ENCODE peak calls at places on chromosomes 4 and X, in eight cellular contexts. One of them, this sample, is unnamed.

GRCh38 chrX:28586891-28587635 is at the start of gene IL1RAPL1:
- DNase-seq in neural progenitor cell: peak; percentile 42
- DNase-seq in GM12878: no peak
- DNase-seq in PC-9: no peak
- DNase-seq in hepatocyte: peak; percentile 52
- DNase-seq in fibroblast of lung: peak; percentile 80
- DNase-seq in endothelial cell of umbilical vein: peak; percentile 78
- DNase-seq in PC-3: peak; percentile 67
- DNase-seq in this sample: peak; percentile 8

GRCh38 chr4:1598641-1599481 is 85.3 kb downstream of the FAM53A start:
- DNase-seq in neural progenitor cell: no peak
- DNase-seq in GM12878: no peak
- DNase-seq in PC-9: no peak
- DNase-seq in hepatocyte: no peak
- DNase-seq in fibroblast of lung: no peak
- DNase-seq in endothelial cell of umbilical vein: no peak
- DNase-seq in PC-3: no peak
- DNase-seq in this sample: no peak

GRCh38 chr4:127782275-127783025 is at the start of gene HSPA4L:
- DNase-seq in neural progenitor cell: peak; percentile 67
- DNase-seq in GM12878: peak; percentile 49
- DNase-seq in PC-9: peak; percentile 23
- DNase-seq in hepatocyte: peak; percentile 47
- DNase-seq in fibroblast of lung: peak; percentile 36
- DNase-seq in endothelial cell of umbilical vein: peak; percentile 89
- DNase-seq in PC-3: peak; percentile 50
- DNase-seq in this sample: no peak

GRCh38 chr4:56220261-56220660 is 167.0 kb downstream of the AASDH start:
- DNase-seq in neural progenitor cell: peak; percentile 38
- DNase-seq in GM12878: no peak
- DNase-seq in PC-9: no peak
- DNase-seq in hepatocyte: no peak
- DNase-seq in fibroblast of lung: peak; percentile 76
- DNase-seq in endothelial cell of umbilical vein: no peak
- DNase-seq in PC-3: no peak
- DNase-seq in this sample: no peak

GRCh38 chr4:77861500-77861899 is 1.1 kb upstream of the MRPL1 start:
- DNase-seq in neural progenitor cell: no peak
- DNase-seq in GM12878: no peak
- DNase-seq in PC-9: no peak
- DNase-seq in hepatocyte: no peak
- DNase-seq in fibroblast of lung: peak; percentile 41
- DNase-seq in endothelial cell of umbilical vein: no peak
- DNase-seq in PC-3: no peak
- DNase-seq in this sample: no peak

GRCh38 chr4:148415500-148415899 is 26.7 kb downstream of the NR3C2 start:
- DNase-seq in neural progenitor cell: peak; percentile 25
- DNase-seq in GM12878: no peak
- DNase-seq in PC-9: no peak
- DNase-seq in hepatocyte: no peak
- DNase-seq in fibroblast of lung: peak; percentile 4
- DNase-seq in endothelial cell of umbilical vein: peak; percentile 57
- DNase-seq in PC-3: peak; percentile 35
- DNase-seq in this sample: no peak

GRCh38 chr4:83771113-83771705 is 235.3 kb downstream of the GPAT3 start:
- DNase-seq in neural progenitor cell: peak; percentile 50
- DNase-seq in GM12878: no peak
- DNase-seq in PC-9: peak; percentile 51
- DNase-seq in hepatocyte: peak; percentile 71
- DNase-seq in fibroblast of lung: peak; percentile 43
- DNase-seq in endothelial cell of umbilical vein: peak; percentile 24
- DNase-seq in PC-3: peak; percentile 42
- DNase-seq in this sample: peak; percentile 25

GRCh38 chr4:71461422-71461821 is 122.6 kb downstream of the SLC4A4 start:
- DNase-seq in neural progenitor cell: no peak
- DNase-seq in GM12878: no peak
- DNase-seq in PC-9: no peak
- DNase-seq in hepatocyte: no peak
- DNase-seq in fibroblast of lung: no peak
- DNase-seq in endothelial cell of umbilical vein: no peak
- DNase-seq in PC-3: no peak
- DNase-seq in this sample: no peak

GRCh38 chrX:19886888-19887531 is 390 bp downstream of the SH3KBP1 start:
- DNase-seq in neural progenitor cell: peak; percentile 42
- DNase-seq in GM12878: no peak
- DNase-seq in PC-9: no peak
- DNase-seq in hepatocyte: no peak
- DNase-seq in fibroblast of lung: peak; percentile 19
- DNase-seq in endothelial cell of umbilical vein: no peak
- DNase-seq in PC-3: peak; percentile 5
- DNase-seq in this sample: no peak

GRCh38 chr4:103934178-103934789 is 214.5 kb upstream of the TACR3 start:
- DNase-seq in neural progenitor cell: peak; percentile 72
- DNase-seq in GM12878: no peak
- DNase-seq in PC-9: no peak
- DNase-seq in hepatocyte: peak; percentile 78
- DNase-seq in fibroblast of lung: peak; percentile 17
- DNase-seq in endothelial cell of umbilical vein: peak; percentile 43
- DNase-seq in PC-3: peak; percentile 65
- DNase-seq in this sample: peak; percentile 25

GRCh38 chrX:151365579-151365978 is 31.4 kb upstream of the VMA21 start:
- DNase-seq in neural progenitor cell: no peak
- DNase-seq in GM12878: no peak
- DNase-seq in PC-9: no peak
- DNase-seq in hepatocyte: no peak
- DNase-seq in fibroblast of lung: no peak
- DNase-seq in endothelial cell of umbilical vein: no peak
- DNase-seq in PC-3: no peak
- DNase-seq in this sample: no peak

GRCh38 chrX:136954930-136955329 is 74.4 kb upstream of the RBMX start:
- DNase-seq in neural progenitor cell: peak; percentile 13
- DNase-seq in GM12878: no peak
- DNase-seq in PC-9: no peak
- DNase-seq in hepatocyte: peak; percentile 21
- DNase-seq in fibroblast of lung: peak; percentile 28
- DNase-seq in endothelial cell of umbilical vein: peak; percentile 30
- DNase-seq in PC-3: peak; percentile 52
- DNase-seq in this sample: peak; percentile 6

GRCh38 chr4:10201356-10202223 is 85.0 kb upstream of the WDR1 start:
- DNase-seq in neural progenitor cell: no peak
- DNase-seq in GM12878: no peak
- DNase-seq in PC-9: no peak
- DNase-seq in hepatocyte: no peak
- DNase-seq in fibroblast of lung: no peak
- DNase-seq in endothelial cell of umbilical vein: no peak
- DNase-seq in PC-3: no peak
- DNase-seq in this sample: peak; percentile 23

DNA sequence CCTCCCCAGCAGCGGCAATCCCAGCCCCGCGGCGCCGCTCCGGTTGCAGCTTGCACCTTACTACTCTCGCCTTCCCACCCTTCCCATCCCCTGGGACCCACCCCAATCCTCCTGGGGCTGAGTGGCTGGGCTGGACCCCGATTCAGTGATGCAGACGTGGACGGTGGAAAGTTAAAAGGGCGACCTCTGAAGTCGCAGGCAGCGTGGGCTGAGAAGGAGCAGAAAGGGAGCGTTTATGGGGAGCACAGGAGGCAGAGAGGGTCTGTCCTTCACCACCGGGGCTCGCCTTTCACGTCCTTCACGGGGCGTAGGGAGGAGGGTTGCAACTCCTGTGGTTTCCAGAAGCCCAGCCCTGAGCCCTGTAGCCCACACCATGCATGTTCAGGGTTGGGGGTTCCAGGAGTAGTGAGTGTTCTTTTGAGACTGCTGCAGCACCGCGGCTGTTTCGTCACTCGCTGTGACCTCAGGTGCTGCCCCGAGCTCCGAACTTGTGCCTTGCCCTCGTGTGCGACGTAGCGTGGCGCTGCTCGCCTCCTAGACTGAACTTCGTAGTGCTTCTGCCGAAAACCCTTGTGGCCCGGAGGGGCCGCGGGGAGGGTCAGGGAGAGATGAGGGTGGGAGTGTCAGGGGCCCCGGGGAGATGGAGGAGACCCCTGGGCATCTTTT is 1.5 kb downstream of the NHS start:
- DNase-seq in neural progenitor cell: peak; percentile 20
- DNase-seq in GM12878: no peak
- DNase-seq in PC-9: peak; percentile 11
- DNase-seq in hepatocyte: peak; percentile 34
- DNase-seq in fibroblast of lung: peak; percentile 13
- DNase-seq in endothelial cell of umbilical vein: no peak
- DNase-seq in PC-3: peak; percentile 34
- DNase-seq in this sample: peak; percentile 47
- TF ChIP-seq EZH2 in neural progenitor cell: no peak
- TF ChIP-seq EZH2 in GM12878: no peak
- TF ChIP-seq EZH2 in PC-9: no peak
- TF ChIP-seq EZH2 in hepatocyte: no peak
- TF ChIP-seq EZH2 in fibroblast of lung: no peak
- TF ChIP-seq EZH2 in endothelial cell of umbilical vein: peak; percentile 67
- TF ChIP-seq EZH2 in PC-3: no peak
- TF ChIP-seq EZH2 in this sample: no peak

DNA sequence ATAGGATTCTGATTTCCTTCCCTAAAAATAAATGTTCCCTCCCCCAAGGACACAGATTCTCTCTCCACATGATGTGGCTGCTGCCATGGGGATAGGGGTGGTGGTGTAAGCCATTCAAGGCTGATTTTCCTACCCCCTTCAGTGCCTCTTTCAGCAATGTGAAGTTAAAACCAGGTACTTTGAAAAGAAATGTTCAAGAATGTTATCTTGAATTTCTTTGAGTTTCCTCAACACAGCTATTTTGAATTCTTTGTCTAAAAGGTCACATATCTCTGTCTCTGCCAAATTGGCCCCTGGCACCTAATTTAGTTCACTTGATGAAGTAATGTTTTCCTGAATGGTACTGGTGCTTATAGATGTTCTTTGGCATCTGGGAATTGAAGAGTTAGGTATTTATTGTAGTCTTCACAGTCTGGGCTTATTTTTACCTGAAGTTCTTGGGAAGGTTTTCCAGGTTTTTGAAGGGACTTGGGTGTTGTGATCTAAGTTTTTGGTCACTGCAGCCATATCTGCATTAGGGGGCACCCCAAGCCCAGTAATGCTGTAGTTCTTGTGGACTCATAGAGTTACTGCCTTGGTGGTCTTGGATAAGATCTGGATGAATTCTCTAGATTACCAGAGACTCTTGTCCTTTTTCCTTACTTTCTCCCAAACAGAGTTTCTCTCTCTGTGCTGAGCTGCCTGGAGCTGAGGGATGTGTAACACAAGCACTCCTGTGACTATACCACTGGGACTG is 7.6 kb upstream of the DIPK2B start:
- DNase-seq in neural progenitor cell: no peak
- DNase-seq in GM12878: no peak
- DNase-seq in PC-9: no peak
- DNase-seq in hepatocyte: no peak
- DNase-seq in fibroblast of lung: peak; percentile 6
- DNase-seq in endothelial cell of umbilical vein: peak; percentile 28
- DNase-seq in PC-3: no peak
- DNase-seq in this sample: no peak
- TF ChIP-seq CTCF in neural progenitor cell: peak; percentile 24
- TF ChIP-seq CTCF in GM12878: no peak
- TF ChIP-seq CTCF in PC-9: no peak
- TF ChIP-seq CTCF in hepatocyte: no peak
- TF ChIP-seq CTCF in fibroblast of lung: no peak
- TF ChIP-seq CTCF in endothelial cell of umbilical vein: peak; percentile 0
- TF ChIP-seq CTCF in PC-3: no peak
- TF ChIP-seq CTCF in this sample: no peak

GRCh38 chr4:41752081-41752836 is 3.7 kb upstream of the PHOX2B start:
- DNase-seq in neural progenitor cell: no peak
- DNase-seq in GM12878: no peak
- DNase-seq in PC-9: no peak
- DNase-seq in hepatocyte: no peak
- DNase-seq in fibroblast of lung: no peak
- DNase-seq in endothelial cell of umbilical vein: no peak
- DNase-seq in PC-3: no peak
- DNase-seq in this sample: no peak

GRCh38 chr4:41750158-41750623 is 1.7 kb upstream of the PHOX2B start:
- DNase-seq in neural progenitor cell: peak; percentile 51
- DNase-seq in GM12878: no peak
- DNase-seq in PC-9: no peak
- DNase-seq in hepatocyte: no peak
- DNase-seq in fibroblast of lung: no peak
- DNase-seq in endothelial cell of umbilical vein: no peak
- DNase-seq in PC-3: no peak
- DNase-seq in this sample: no peak

GRCh38 chr4:41751325-41752061 is 3.0 kb upstream of the PHOX2B start:
- DNase-seq in neural progenitor cell: peak; percentile 65
- DNase-seq in GM12878: no peak
- DNase-seq in PC-9: no peak
- DNase-seq in hepatocyte: no peak
- DNase-seq in fibroblast of lung: no peak
- DNase-seq in endothelial cell of umbilical vein: no peak
- DNase-seq in PC-3: no peak
- DNase-seq in this sample: no peak

GRCh38 chr4:41749650-41750049 is 1.1 kb upstream of the PHOX2B start:
- DNase-seq in neural progenitor cell: peak; percentile 45
- DNase-seq in GM12878: no peak
- DNase-seq in PC-9: no peak
- DNase-seq in hepatocyte: no peak
- DNase-seq in fibroblast of lung: no peak
- DNase-seq in endothelial cell of umbilical vein: no peak
- DNase-seq in PC-3: no peak
- DNase-seq in this sample: no peak

DNA sequence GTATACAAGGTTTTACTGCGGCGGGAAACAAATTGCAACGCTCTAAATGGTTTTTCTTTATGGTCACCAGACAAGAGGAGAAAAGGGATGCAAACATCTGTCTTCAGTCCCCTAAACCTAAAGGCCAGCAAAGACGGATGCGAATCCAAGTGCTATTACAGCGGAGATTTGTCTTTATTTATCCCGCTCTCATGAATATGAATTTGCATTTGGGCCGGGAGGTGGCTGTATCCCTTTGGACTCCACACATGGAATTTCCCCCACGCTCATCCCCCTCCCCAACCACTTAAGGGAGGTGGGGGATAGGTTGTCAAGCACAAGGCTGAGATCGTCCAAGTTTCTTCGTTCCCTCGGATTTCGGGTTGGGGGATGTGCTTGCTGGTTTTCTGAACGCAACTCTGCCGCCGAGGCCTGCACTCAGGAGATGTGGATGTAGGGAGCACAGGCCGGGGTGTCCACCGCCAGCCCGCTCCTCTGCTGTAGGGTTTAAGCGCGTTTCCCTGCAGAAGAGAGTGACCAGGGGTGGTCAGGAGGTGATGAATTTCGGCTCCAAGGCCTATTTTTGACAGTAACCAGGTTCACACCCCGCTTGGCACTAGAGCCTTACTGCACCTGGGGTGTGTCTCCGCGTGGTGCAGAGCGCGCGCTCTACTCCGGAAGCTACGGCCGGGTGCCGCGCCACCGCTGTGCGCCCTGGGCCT is 2.2 kb upstream of the PHOX2B start:
- DNase-seq in neural progenitor cell: peak; percentile 58
- DNase-seq in GM12878: no peak
- DNase-seq in PC-9: no peak
- DNase-seq in hepatocyte: no peak
- DNase-seq in fibroblast of lung: no peak
- DNase-seq in endothelial cell of umbilical vein: no peak
- DNase-seq in PC-3: no peak
- DNase-seq in this sample: no peak
- TF ChIP-seq EZH2 in neural progenitor cell: peak; percentile 77
- TF ChIP-seq EZH2 in GM12878: no peak
- TF ChIP-seq EZH2 in PC-9: no peak
- TF ChIP-seq EZH2 in hepatocyte: peak; percentile 25
- TF ChIP-seq EZH2 in fibroblast of lung: peak; percentile 61
- TF ChIP-seq EZH2 in endothelial cell of umbilical vein: peak; percentile 82
- TF ChIP-seq EZH2 in PC-3: no peak
- TF ChIP-seq EZH2 in this sample: peak; percentile 68

GRCh38 chr4:39435875-39436563 is 22.7 kb downstream of the RPL9 start:
- DNase-seq in neural progenitor cell: no peak
- DNase-seq in GM12878: no peak
- DNase-seq in PC-9: no peak
- DNase-seq in hepatocyte: no peak
- DNase-seq in fibroblast of lung: no peak
- DNase-seq in endothelial cell of umbilical vein: no peak
- DNase-seq in PC-3: no peak
- DNase-seq in this sample: no peak
- TF ChIP-seq CTCF in neural progenitor cell: peak; percentile 48
- TF ChIP-seq CTCF in GM12878: peak; percentile 10
- TF ChIP-seq CTCF in PC-9: no peak
- TF ChIP-seq CTCF in hepatocyte: peak; percentile 43
- TF ChIP-seq CTCF in fibroblast of lung: no peak
- TF ChIP-seq CTCF in endothelial cell of umbilical vein: peak; percentile 2
- TF ChIP-seq CTCF in PC-3: peak; percentile 47
- TF ChIP-seq CTCF in this sample: peak; percentile 2